ENCODE peak calls at places on chromosomes 4 and X, in six cellular contexts. K is KBM-7, U is germinal center, Z is GM10248, Q is EH, M is glutamatergic neuron. G is an unnamed sample.

GRCh38 chr4:135371137-135371536 is 1169.5 kb upstream of the PABPC4L start:
- DNase-seq in K (peak; percentile 9), U (no peak), Z (no peak), Q (no peak), M (peak; percentile 30), G (no peak)

GRCh38 chr4:163344147-163345050 is 707 bp downstream of the NPY5R start:
- DNase-seq in K (no peak), U (no peak), Z (no peak), Q (no peak), M (peak; percentile 39), G (no peak)

GRCh38 chr4:23773884-23774636 is 115.8 kb downstream of the PPARGC1A start:
- DNase-seq in K (no peak), U (no peak), Z (no peak), Q (no peak), M (no peak), G (peak; percentile 48)

GRCh38 chr4:168737441-168738176 is 240.8 kb downstream of the PALLD start:
- DNase-seq in K (no peak), U (no peak), Z (no peak), Q (peak; percentile 73), M (no peak), G (no peak)

GRCh38 chr4:749771-750666 is 44.4 kb downstream of the PCGF3 start:
- DNase-seq in K (no peak), U (no peak), Z (no peak), Q (peak; percentile 34), M (no peak), G (no peak)

GRCh38 chrX:17242470-17242869 is 132.5 kb upstream of the NHS start:
- DNase-seq in K (peak; percentile 69), U (peak; percentile 9), Z (peak; percentile 33), Q (peak; percentile 46), M (peak; percentile 33), G (peak; percentile 15)

GRCh38 chr4:48342559-48342878 is 1.2 kb downstream of the SLAIN2 start:
- DNase-seq in K (peak; percentile 42), U (peak; percentile 7), Z (no peak), Q (no peak), M (no peak), G (no peak)

GRCh38 chr4:53465291-53465690 is 87.8 kb downstream of the FIP1L1 start:
- DNase-seq in K (no peak), U (no peak), Z (no peak), Q (no peak), M (no peak), G (no peak)

GRCh38 chr4:76579596-76580375 is 144.8 kb downstream of the SHROOM3 start:
- DNase-seq in K (no peak), U (no peak), Z (no peak), Q (no peak), M (no peak), G (no peak)

GRCh38 chr4:115453416-115453815 is 340.0 kb upstream of the NDST4 start:
- DNase-seq in K (no peak), U (no peak), Z (no peak), Q (no peak), M (no peak), G (no peak)

GRCh38 chrX:129529685-129530281 is 6.5 kb upstream of the SMARCA1 start:
- DNase-seq in K (no peak), U (no peak), Z (no peak), Q (peak; percentile 53), M (no peak), G (no peak)

GRCh38 chr4:147791870-147792269 is 60.0 kb downstream of the ARHGAP10 start:
- DNase-seq in K (no peak), U (no peak), Z (no peak), Q (no peak), M (no peak), G (no peak)

GRCh38 chr4:26272654-26273307 is 48.0 kb upstream of the RBPJ start:
- DNase-seq in K (peak; percentile 78), U (no peak), Z (no peak), Q (no peak), M (no peak), G (peak; percentile 85)

G was measured in MV-4-11.